ENCODE peak calls at places on chromosomes 1 and 21, in four cellular contexts. N is astrocyte of the spinal cord, Y is fibroblast of lung, F is uterus. C is an unnamed sample.

GRCh38 chr1:205351984-205352713 is 4.6 kb downstream of the KLHDC8A start:
- DNase-seq in N (no peak), Y (peak; percentile 27), F (no peak), C (no peak)

GRCh38 chr21:32549454-32549853 is 35.9 kb downstream of the TCP10L start:
- DNase-seq in N (no peak), Y (no peak), F (no peak), C (no peak)

GRCh38 chr1:63408331-63408730 is 40.9 kb downstream of the ALG6 start:
- DNase-seq in N (no peak), Y (peak; percentile 92), F (no peak), C (no peak)

GRCh38 chr1:202858306-202858705 is 30.6 kb downstream of the RABIF start:
- DNase-seq in N (peak; percentile 4), Y (peak; percentile 67), F (peak; percentile 90), C (no peak)

GRCh38 chr1:205274041-205274691 is 46.4 kb downstream of the TMCC2 start:
- DNase-seq in N (no peak), Y (no peak), F (no peak), C (no peak)

GRCh38 chr21:15195104-15195503 is 130.3 kb upstream of the NRIP1 start:
- DNase-seq in N (no peak), Y (no peak), F (no peak), C (no peak)

GRCh38 chr1:59156526-59157196 is 140.2 kb upstream of the FGGY start:
- DNase-seq in N (peak; percentile 93), Y (no peak), F (no peak), C (no peak)

GRCh38 chr1:236320671-236321070 is 38.9 kb upstream of the ERO1B start:
- DNase-seq in N (no peak), Y (no peak), F (no peak), C (no peak)

GRCh38 chr1:2205191-2205952 is 10.8 kb upstream of the FAAP20 start:
- DNase-seq in N (peak; percentile 93), Y (peak; percentile 95), F (peak; percentile 98), C (no peak)

GRCh38 chr1:116514708-116515525 is 55.9 kb downstream of the CD58 start:
- DNase-seq in N (peak; percentile 43), Y (no peak), F (no peak), C (peak; percentile 63)

GRCh38 chr1:42282024-42282579 is 52.9 kb downstream of the FOXJ3 start:
- DNase-seq in N (peak; percentile 15), Y (peak; percentile 45), F (no peak), C (no peak)

GRCh38 chr1:150974580-150975478 is at the start of gene CERS2:
- DNase-seq in N (peak; percentile 80), Y (peak; percentile 75), F (peak; percentile 80), C (peak; percentile 83)

GRCh38 chr1:201259476-201260235 is 23.6 kb upstream of the PKP1 start:
- DNase-seq in N (peak; percentile 33), Y (peak; percentile 22), F (no peak), C (no peak)

GRCh38 chr1:229088711-229089110 is 182.2 kb upstream of the RAB4A start:
- DNase-seq in N (no peak), Y (no peak), F (no peak), C (no peak)
- TF ChIP-seq CTCF in N (no peak), Y (no peak), F (no peak), C (no peak)

DNA sequence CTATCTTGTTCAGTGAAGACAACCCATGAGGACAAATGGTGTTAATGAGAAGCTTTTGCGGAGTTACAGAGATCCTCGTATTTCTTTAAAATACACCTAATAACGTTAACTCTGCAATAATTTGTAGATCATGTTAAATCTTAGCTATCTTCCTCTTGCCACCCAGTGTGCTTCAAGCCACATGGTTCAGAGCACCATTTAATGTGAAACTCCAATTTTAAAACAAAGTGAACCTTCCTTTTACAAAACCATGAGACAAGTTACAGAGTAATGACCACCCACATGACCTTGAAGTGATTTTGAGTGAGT is 1.7 kb upstream of the KCNE2 start:
- DNase-seq in N (no peak), Y (no peak), F (no peak), C (no peak)
- TF ChIP-seq CTCF in N (no peak), Y (no peak), F (no peak), C (no peak)

GRCh38 chr1:209643295-209644020 is 8.8 kb downstream of the LAMB3 start:
- DNase-seq in N (no peak), Y (peak; percentile 81), F (peak; percentile 52), C (no peak)
- TF ChIP-seq CTCF in N (no peak), Y (no peak), F (no peak), C (no peak)

GRCh38 chr21:34807146-34807880 is 138.5 kb downstream of the CLIC6 start:
- DNase-seq in N (peak; percentile 96), Y (peak; percentile 94), F (no peak), C (peak; percentile 62)
- TF ChIP-seq CTCF in N (no peak), Y (peak; percentile 1), F (no peak), C (no peak)

DNA sequence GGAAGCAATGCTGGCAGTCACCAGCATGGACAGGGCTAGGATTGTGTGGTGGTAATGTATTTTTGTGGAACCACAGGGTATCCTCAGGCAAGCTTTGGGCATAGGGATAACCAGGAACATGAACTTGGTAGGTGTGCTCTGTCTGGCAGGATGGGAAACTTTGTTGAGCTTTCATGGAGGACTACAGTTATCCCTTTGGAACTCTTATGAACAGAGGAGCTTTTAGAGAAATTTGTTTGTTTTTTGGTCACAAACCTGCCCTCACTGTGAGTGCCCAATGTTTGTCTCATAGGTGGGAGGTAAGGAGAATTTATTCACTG is 54.4 kb downstream of the MACF1 start:
- DNase-seq in N (no peak), Y (no peak), F (no peak), C (no peak)
- TF ChIP-seq CTCF in N (no peak), Y (no peak), F (no peak), C (no peak)

GRCh38 chr1:178684542-178685000 is 40.5 kb upstream of the RALGPS2 start:
- DNase-seq in N (peak; percentile 93), Y (peak; percentile 96), F (no peak), C (peak; percentile 24)

GRCh38 chr1:178682886-178683285 is 42.2 kb upstream of the RALGPS2 start:
- DNase-seq in N (no peak), Y (no peak), F (no peak), C (no peak)

GRCh38 chr1:178682429-178682828 is 42.6 kb upstream of the RALGPS2 start:
- DNase-seq in N (no peak), Y (no peak), F (no peak), C (no peak)

GRCh38 chr1:178684111-178684510 is 40.9 kb upstream of the RALGPS2 start:
- DNase-seq in N (no peak), Y (no peak), F (no peak), C (no peak)

DNA sequence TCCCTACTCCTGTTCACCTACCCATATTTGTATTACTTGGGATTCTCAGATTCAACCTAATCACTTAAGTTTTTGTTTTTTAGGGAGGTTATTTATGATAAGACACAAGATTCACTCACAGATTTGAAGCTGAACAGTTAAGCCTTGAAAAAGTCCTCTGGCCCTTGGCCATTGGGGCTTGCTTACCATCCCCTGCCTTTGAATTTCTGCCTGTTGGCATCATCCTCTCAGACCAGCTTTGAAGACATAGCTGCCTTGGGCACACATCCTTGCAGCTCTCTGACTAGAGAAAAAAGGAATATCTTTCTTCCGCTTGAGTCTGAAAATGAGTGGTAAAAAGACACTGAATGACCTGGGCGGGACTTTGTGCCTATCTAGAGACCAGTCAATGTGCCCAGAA is 41.7 kb upstream of the RALGPS2 start:
- DNase-seq in N (no peak), Y (no peak), F (no peak), C (no peak)
- TF ChIP-seq CTCF in N (no peak), Y (no peak), F (no peak), C (no peak)

C was measured in GM10248.